ENCODE peak calls at places on chromosomes 5 and 9, in seven cellular contexts. A, X, P, O, F, K and E are unnamed samples. For H3K4me1, the result is how much of the 10 kb centered on the place peaks cover.

GRCh38 chr9:23674016-23674585 is 151.9 kb downstream of the ELAVL2 start:
- DNase-seq in A (no peak), X (no peak), P (no peak), O (no peak), F (no peak), K (no peak), E (no peak)

GRCh38 chr5:154824070-154824469 is 26.3 kb downstream of the FAXDC2 start:
- DNase-seq in A (no peak), X (no peak), P (no peak), O (no peak), F (no peak), K (no peak), E (no peak)

GRCh38 chr9:132412089-132412488 is 2.1 kb downstream of the CFAP77 start:
- DNase-seq in A (no peak), X (no peak), P (no peak), O (no peak), F (no peak), K (no peak), E (no peak)

GRCh38 chr5:140926903-140927573 is 939 bp downstream of the PCDHAC1 start:
- DNase-seq in A (no peak), X (no peak), P (peak), O (no peak), F (no peak), K (no peak), E (peak)

GRCh38 chr9:19967567-19968459 is 179.0 kb upstream of the SLC24A2 start:
- DNase-seq in A (no peak), X (no peak), P (no peak), O (no peak), F (no peak), K (no peak), E (no peak)

GRCh38 chr9:125886365-125886764 is 139.2 kb downstream of the PBX3 start:
- DNase-seq in A (no peak), X (no peak), P (no peak), O (no peak), F (no peak), K (no peak), E (no peak)

GRCh38 chr9:81078555-81078954 is 610.8 kb downstream of the TLE1 start:
- DNase-seq in A (no peak), X (no peak), P (no peak), O (no peak), F (no peak), K (no peak), E (no peak)

GRCh38 chr9:14554866-14555265 is 138.4 kb downstream of the ZDHHC21 start:
- DNase-seq in A (no peak), X (no peak), P (no peak), O (no peak), F (no peak), K (no peak), E (no peak)

GRCh38 chr9:137456061-137456863 is 2.9 kb downstream of the NSMF start:
- DNase-seq in A (no peak), X (no peak), P (no peak), O (no peak), F (no peak), K (no peak), E (peak)

GRCh38 chr9:137455361-137455991 is 3.7 kb downstream of the NSMF start:
- DNase-seq in A (no peak), X (no peak), P (peak), O (no peak), F (no peak), K (no peak), E (peak)

GRCh38 chr9:137458194-137459146 is 664 bp downstream of the NSMF start:
- DNase-seq in A (no peak), X (no peak), P (peak), O (peak), F (no peak), K (no peak), E (peak)

GRCh38 chr9:137457406-137458193 is 1.5 kb downstream of the NSMF start:
- DNase-seq in A (no peak), X (peak), P (no peak), O (no peak), F (no peak), K (no peak), E (peak)

DNA sequence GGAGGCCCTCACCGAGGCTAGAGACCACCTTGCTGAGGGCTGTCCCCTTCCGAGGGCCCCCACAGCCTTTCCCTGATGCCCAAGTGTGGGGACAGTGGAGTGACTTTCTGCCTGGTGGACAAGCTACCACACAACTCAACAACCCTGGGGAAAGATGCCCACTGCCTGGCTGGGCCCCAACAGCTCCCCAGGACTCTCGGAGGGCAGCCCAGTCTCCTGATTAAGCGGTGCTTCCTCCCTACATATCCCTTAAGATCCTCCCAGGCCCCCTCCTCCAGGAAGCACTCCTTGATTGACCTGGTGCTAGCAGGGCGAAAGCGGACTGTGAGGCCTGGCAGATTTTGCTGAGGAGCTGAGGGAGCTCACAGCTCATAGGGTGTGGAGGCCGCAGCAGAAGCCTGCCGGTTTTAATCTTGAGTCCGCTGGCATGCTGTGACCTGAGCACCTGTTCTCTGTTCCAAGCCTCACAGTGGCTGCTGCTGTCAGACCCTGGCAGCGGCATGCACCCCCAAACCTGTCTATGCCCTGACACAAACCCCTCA is 2.2 kb downstream of the NSMF start:
- DNase-seq in A (no peak), X (no peak), P (no peak), O (no peak), F (no peak), K (no peak), E (peak)
- H3K4me1 ChIP-seq in A (under half), X (under half), P (under half), O (under half), F (under half), K (under half), E (under half)

GRCh38 chr5:151151263-151151660 is 6.3 kb downstream of the ANXA6 start:
- DNase-seq in A (no peak), X (no peak), P (no peak), O (no peak), F (no peak), K (no peak), E (no peak)
- H3K4me3 ChIP-seq in A (peak), X (no peak), P (no peak), O (peak), F (no peak), K (no peak), E (no peak)

GRCh38 chr9:105290401-105290800 is 46.0 kb downstream of the SLC44A1 start:
- DNase-seq in A (no peak), X (no peak), P (no peak), O (no peak), F (no peak), K (no peak), E (no peak)

GRCh38 chr9:105291938-105292337 is 47.5 kb downstream of the SLC44A1 start:
- DNase-seq in A (no peak), X (no peak), P (no peak), O (no peak), F (no peak), K (no peak), E (no peak)

GRCh38 chr9:105293408-105293807 is 49.0 kb downstream of the SLC44A1 start:
- DNase-seq in A (no peak), X (no peak), P (no peak), O (no peak), F (no peak), K (no peak), E (no peak)

GRCh38 chr9:105295151-105295550 is 50.7 kb downstream of the SLC44A1 start:
- DNase-seq in A (no peak), X (no peak), P (no peak), O (no peak), F (no peak), K (no peak), E (no peak)

GRCh38 chr9:105291422-105291859 is 47.0 kb downstream of the SLC44A1 start:
- DNase-seq in A (no peak), X (no peak), P (no peak), O (no peak), F (no peak), K (no peak), E (no peak)
- TF ChIP-seq EP300 in A (no peak), X (no peak), P (no peak), O (no peak), F (no peak), K (no peak), E (no peak)

GRCh38 chr9:71685988-71686387 is 82.3 kb downstream of the CEMIP2 start:
- DNase-seq in A (no peak), X (no peak), P (no peak), O (no peak), F (no peak), K (no peak), E (no peak)
- H3K4me1 ChIP-seq in A (under half), X (under half), P (under half), O (half or more), F (under half), K (half or more), E (under half)

GRCh38 chr5:132737982-132738770 is 830 bp upstream of the KIF3A start:
- DNase-seq in A (no peak), X (no peak), P (no peak), O (no peak), F (no peak), K (no peak), E (no peak)
- H3K4me3 ChIP-seq in A (peak), X (no peak), P (peak), O (no peak), F (no peak), K (peak), E (no peak)

GRCh38 chr5:17964067-17964466 is 329.8 kb downstream of the TAF11L14 start:
- DNase-seq in A (no peak), X (no peak), P (no peak), O (no peak), F (no peak), K (no peak), E (no peak)

GRCh38 chr5:17966636-17967402 is 332.6 kb downstream of the TAF11L14 start:
- DNase-seq in A (no peak), X (no peak), P (no peak), O (no peak), F (no peak), K (no peak), E (no peak)
- TF ChIP-seq EP300 in A (no peak), X (no peak), P (no peak), O (no peak), F (no peak), K (no peak), E (no peak)

DNA sequence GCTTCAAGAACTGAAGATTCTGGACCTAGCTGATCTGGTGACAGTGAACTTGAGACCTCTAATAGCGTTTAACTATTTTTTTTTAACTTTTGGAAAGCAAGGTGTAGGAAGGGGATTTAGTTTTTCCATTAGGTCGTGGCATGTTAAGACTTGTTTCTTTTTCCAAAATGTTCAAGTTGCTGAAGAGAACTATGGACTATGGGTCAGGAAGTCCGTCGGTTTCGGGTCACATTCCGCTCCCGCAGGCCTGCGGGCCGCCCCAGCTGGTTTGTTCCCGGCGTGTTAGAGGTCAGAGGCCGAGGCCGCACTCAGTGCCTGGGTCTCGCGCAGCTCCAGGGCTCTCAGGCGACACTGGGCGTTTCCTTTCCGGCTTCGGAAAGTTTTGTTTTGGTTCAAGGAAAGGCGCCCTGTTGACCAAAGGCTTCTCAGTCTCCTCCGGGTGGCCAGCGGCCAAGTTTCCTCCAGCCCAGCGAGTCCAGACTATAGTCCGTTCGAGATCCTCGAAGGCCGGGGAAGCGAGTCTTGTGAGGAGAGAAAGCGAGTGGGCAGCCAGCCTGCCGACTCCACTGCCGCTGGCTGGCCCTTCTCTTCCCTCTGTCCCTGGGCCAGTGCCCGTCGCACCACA is 586 bp upstream of the FCHO2 start:
- DNase-seq in A (no peak), X (peak), P (peak), O (peak), F (peak), K (no peak), E (peak)
- H3K4me1 ChIP-seq in A (under half), X (under half), P (under half), O (under half), F (under half), K (under half), E (under half)